ENCODE peak calls at places on chromosomes 4 and X, in six cellular contexts. I, A, R, P, K and Y are unnamed samples.

GRCh38 chr4:154618708-154619315 is 6.4 kb upstream of the FGG start:
- DNase-seq in I (no peak), A (peak; percentile 67), R (peak; percentile 52), P (peak; percentile 61), K (peak; percentile 54), Y (no peak)

GRCh38 chr4:1604706-1605205 is 79.4 kb downstream of the FAM53A start:
- DNase-seq in I (peak; percentile 85), A (no peak), R (peak; percentile 22), P (no peak), K (no peak), Y (no peak)

GRCh38 chr4:141347738-141348524 is 127.2 kb downstream of the ZNF330 start:
- DNase-seq in I (no peak), A (no peak), R (no peak), P (peak; percentile 59), K (no peak), Y (no peak)

GRCh38 chr4:18419780-18420179 is 398.2 kb upstream of the LCORL start:
- DNase-seq in I (no peak), A (no peak), R (no peak), P (no peak), K (no peak), Y (no peak)

GRCh38 chr4:81499840-81500239 is 28.1 kb upstream of the RASGEF1B start:
- DNase-seq in I (no peak), A (no peak), R (no peak), P (no peak), K (no peak), Y (no peak)

GRCh38 chr4:163587867-163588266 is 93.4 kb downstream of the TMA16 start:
- DNase-seq in I (no peak), A (no peak), R (no peak), P (no peak), K (no peak), Y (no peak)

GRCh38 chr4:121030711-121031110 is 41.6 kb downstream of the NDNF start:
- DNase-seq in I (no peak), A (no peak), R (no peak), P (no peak), K (no peak), Y (no peak)

GRCh38 chrX:111052478-111052877 is 43.5 kb upstream of the PAK3 start:
- DNase-seq in I (no peak), A (no peak), R (no peak), P (no peak), K (no peak), Y (no peak)

GRCh38 chr4:115234405-115235093 is 121.1 kb upstream of the NDST4 start:
- DNase-seq in I (no peak), A (peak; percentile 15), R (no peak), P (no peak), K (no peak), Y (no peak)

GRCh38 chr4:6292376-6293096 is 22.9 kb downstream of the WFS1 start:
- DNase-seq in I (no peak), A (no peak), R (no peak), P (no peak), K (no peak), Y (no peak)

GRCh38 chr4:38603652-38604051 is 60.3 kb upstream of the KLF3 start:
- DNase-seq in I (no peak), A (no peak), R (no peak), P (no peak), K (no peak), Y (no peak)

GRCh38 chr4:126851391-126851790 is 781.4 kb upstream of the INTU start:
- DNase-seq in I (no peak), A (no peak), R (no peak), P (peak; percentile 10), K (no peak), Y (no peak)

GRCh38 chr4:93409035-93409434 is 419.5 kb upstream of the ATOH1 start:
- DNase-seq in I (no peak), A (no peak), R (no peak), P (no peak), K (no peak), Y (no peak)

GRCh38 chr4:150164055-150164454 is 85.8 kb downstream of the DCLK2 start:
- DNase-seq in I (no peak), A (no peak), R (no peak), P (no peak), K (no peak), Y (no peak)

DNA sequence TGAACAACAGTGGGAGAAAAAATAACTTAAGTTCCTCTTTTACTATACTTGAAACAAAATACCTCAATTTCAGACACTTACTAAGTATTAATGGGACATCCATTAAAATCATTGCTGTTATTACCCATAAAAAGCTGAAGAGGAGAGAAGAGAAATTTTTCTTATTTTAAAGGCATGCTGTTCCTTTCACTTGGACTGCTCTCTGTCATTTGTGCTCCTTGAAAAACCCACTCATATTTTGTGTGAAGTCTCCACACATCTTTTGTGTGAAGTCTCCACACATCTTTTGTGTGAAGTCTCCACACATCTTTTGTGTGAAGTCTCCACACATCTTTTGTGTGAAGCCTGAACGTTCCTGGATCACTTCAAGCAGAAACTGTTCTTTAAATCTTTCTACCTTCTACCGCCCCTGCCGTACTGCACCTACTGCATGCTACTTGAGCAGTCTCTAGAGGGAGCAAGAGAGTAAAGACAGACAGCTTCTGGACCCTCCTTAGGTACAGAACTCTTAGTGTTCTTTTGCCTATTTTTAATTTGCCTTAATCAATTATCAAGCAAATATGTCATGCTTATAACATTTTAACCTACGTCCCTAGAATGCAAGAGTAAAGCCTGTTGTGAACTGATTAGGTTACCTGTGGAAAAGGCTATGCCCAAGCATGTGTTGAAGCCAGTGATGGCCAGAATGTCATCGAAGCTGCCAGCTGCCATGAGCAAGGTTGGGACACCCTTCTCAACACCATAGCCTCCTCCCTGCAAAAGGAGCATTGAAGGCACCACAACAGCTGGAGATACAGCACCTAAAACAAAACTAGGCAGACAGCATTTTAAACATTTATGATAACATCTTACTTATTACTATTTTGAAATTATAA is 27.1 kb upstream of the SLC9B1 start:
- DNase-seq in I (no peak), A (peak; percentile 24), R (peak; percentile 32), P (peak; percentile 67), K (peak; percentile 24), Y (no peak)
- TF ChIP-seq CTCF in I (peak; percentile 29), A (peak; percentile 54), R (peak; percentile 70), P (peak; percentile 89), K (peak; percentile 56), Y (no peak)

GRCh38 chrX:134374910-134375309 is 85.1 kb upstream of the HPRT1 start:
- DNase-seq in I (no peak), A (no peak), R (no peak), P (no peak), K (no peak), Y (no peak)

GRCh38 chrX:134375691-134376090 is 84.3 kb upstream of the HPRT1 start:
- DNase-seq in I (no peak), A (no peak), R (no peak), P (no peak), K (no peak), Y (no peak)

GRCh38 chrX:134373736-134374135 is 86.2 kb upstream of the HPRT1 start:
- DNase-seq in I (no peak), A (no peak), R (no peak), P (no peak), K (no peak), Y (no peak)

GRCh38 chrX:134374294-134374693 is 85.7 kb upstream of the HPRT1 start:
- DNase-seq in I (no peak), A (no peak), R (no peak), P (no peak), K (no peak), Y (no peak)

GRCh38 chrX:134377537-134377936 is 82.4 kb upstream of the HPRT1 start:
- DNase-seq in I (no peak), A (no peak), R (no peak), P (peak; percentile 62), K (no peak), Y (no peak)
- TF ChIP-seq CTCF in I (no peak), A (no peak), R (peak; percentile 9), P (peak; percentile 31), K (no peak), Y (no peak)

GRCh38 chr4:165489786-165490185 is 111.0 kb downstream of the CPE start:
- DNase-seq in I (no peak), A (no peak), R (no peak), P (peak; percentile 37), K (no peak), Y (no peak)

GRCh38 chr4:165493359-165493758 is 114.6 kb downstream of the CPE start:
- DNase-seq in I (peak; percentile 87), A (peak; percentile 87), R (peak; percentile 73), P (peak; percentile 80), K (peak; percentile 62), Y (peak; percentile 81)
- TF ChIP-seq CTCF in I (no peak), A (peak; percentile 37), R (peak; percentile 82), P (peak; percentile 77), K (peak; percentile 53), Y (peak; percentile 23)

GRCh38 chr4:82638479-82638878 is 76.7 kb upstream of the TMEM150C start:
- DNase-seq in I (no peak), A (no peak), R (no peak), P (no peak), K (no peak), Y (no peak)
- TF ChIP-seq CTCF in I (no peak), A (no peak), R (no peak), P (no peak), K (no peak), Y (no peak)

GRCh38 chrX:23804578-23804977 is 21.6 kb downstream of the SAT1 start:
- DNase-seq in I (no peak), A (no peak), R (no peak), P (no peak), K (no peak), Y (no peak)
- TF ChIP-seq CTCF in I (no peak), A (no peak), R (no peak), P (no peak), K (no peak), Y (no peak)

GRCh38 chr4:51842554-51843308 is at the start of gene DCUN1D4:
- DNase-seq in I (peak; percentile 100), A (peak; percentile 100), R (peak; percentile 100), P (peak; percentile 100), K (peak; percentile 100), Y (peak; percentile 98)
- TF ChIP-seq CTCF in I (peak; percentile 29), A (no peak), R (no peak), P (peak; percentile 37), K (peak; percentile 29), Y (peak; percentile 20)